ENCODE peak calls at places on chromosomes 5 and 9, in five cellular contexts. K is foreskin keratinocyte, G is Calu3, D is heart left ventricle, T is K562. U is an unnamed sample.

GRCh38 chr5:63053019-63053638 is 474.5 kb downstream of the LRRC70 start:
- DNase-seq in K (no peak), G (peak), D (peak), T (no peak), U (no peak)

GRCh38 chr9:125850763-125851162 is 103.6 kb downstream of the PBX3 start:
- DNase-seq in K (no peak), G (peak), D (no peak), T (no peak), U (no peak)

GRCh38 chr9:14346826-14347407 is 33.0 kb upstream of the NFIB start:
- DNase-seq in K (no peak), G (no peak), D (peak), T (no peak), U (no peak)

GRCh38 chr5:74617203-74617602 is 23.3 kb downstream of the ENC1 start:
- DNase-seq in K (no peak), G (no peak), D (no peak), T (no peak), U (no peak)

GRCh38 chr9:91681461-91682305 is 258.1 kb upstream of the NFIL3 start:
- DNase-seq in K (no peak), G (peak), D (peak), T (peak), U (peak)

GRCh38 chr5:74490814-74491213 is 149.7 kb downstream of the ENC1 start:
- DNase-seq in K (peak), G (peak), D (no peak), T (no peak), U (no peak)

GRCh38 chr5:3695818-3696217 is 100.2 kb downstream of the IRX1 start:
- DNase-seq in K (peak), G (no peak), D (no peak), T (no peak), U (no peak)

GRCh38 chr5:675876-676698 is 17.1 kb downstream of the TPPP start:
- DNase-seq in K (no peak), G (no peak), D (peak), T (no peak), U (no peak)

GRCh38 chr9:70639853-70640814 is 225.7 kb upstream of the KLF9 start:
- DNase-seq in K (peak), G (peak), D (no peak), T (peak), U (no peak)

GRCh38 chr9:36969216-36969771 is 64.8 kb downstream of the PAX5 start:
- DNase-seq in K (no peak), G (no peak), D (no peak), T (no peak), U (no peak)
- TF ChIP-seq CTCF in K (no peak), G (no peak), D (no peak), T (no peak), U (no peak)

DNA sequence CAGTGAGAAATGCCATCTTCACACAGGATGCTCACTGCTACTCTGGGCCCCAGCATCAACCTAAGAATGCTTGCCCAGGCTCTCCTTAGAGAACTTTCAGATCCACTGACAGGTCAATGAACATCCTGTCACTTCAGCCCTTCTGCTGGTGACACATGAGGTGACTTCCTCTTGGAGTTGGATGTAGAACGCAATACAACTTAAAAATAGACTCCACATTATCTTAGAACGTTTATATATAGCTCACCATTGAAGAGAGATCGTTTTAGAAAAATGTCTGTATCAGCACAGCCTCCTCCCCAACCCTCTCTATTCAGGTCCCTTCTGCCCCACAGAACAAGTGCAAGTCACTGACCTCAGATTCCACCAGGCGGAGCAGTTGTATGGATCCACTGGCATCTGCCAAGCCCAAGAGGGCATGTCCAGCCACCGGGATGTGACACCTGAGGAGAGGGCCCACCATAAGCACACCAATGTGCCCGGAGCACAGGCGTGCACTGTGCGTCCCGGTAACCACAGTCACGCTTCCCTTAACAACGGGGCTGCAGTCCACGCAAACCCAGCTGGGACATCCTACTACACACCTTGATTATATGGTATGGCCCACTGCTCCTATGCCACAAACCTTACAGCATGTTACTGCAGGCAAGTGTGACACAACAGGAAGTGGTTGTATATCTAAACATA is 2.9 kb downstream of the DPH7 start:
- DNase-seq in K (peak), G (no peak), D (peak), T (no peak), U (no peak)
- TF ChIP-seq CTCF in K (peak), G (no peak), D (no peak), T (no peak), U (no peak)

GRCh38 chr5:137888489-137888874 is 775 bp upstream of the PKD2L2 start:
- DNase-seq in K (no peak), G (no peak), D (no peak), T (no peak), U (no peak)
- TF ChIP-seq CTCF in K (no peak), G (no peak), D (no peak), T (no peak), U (no peak)

DNA sequence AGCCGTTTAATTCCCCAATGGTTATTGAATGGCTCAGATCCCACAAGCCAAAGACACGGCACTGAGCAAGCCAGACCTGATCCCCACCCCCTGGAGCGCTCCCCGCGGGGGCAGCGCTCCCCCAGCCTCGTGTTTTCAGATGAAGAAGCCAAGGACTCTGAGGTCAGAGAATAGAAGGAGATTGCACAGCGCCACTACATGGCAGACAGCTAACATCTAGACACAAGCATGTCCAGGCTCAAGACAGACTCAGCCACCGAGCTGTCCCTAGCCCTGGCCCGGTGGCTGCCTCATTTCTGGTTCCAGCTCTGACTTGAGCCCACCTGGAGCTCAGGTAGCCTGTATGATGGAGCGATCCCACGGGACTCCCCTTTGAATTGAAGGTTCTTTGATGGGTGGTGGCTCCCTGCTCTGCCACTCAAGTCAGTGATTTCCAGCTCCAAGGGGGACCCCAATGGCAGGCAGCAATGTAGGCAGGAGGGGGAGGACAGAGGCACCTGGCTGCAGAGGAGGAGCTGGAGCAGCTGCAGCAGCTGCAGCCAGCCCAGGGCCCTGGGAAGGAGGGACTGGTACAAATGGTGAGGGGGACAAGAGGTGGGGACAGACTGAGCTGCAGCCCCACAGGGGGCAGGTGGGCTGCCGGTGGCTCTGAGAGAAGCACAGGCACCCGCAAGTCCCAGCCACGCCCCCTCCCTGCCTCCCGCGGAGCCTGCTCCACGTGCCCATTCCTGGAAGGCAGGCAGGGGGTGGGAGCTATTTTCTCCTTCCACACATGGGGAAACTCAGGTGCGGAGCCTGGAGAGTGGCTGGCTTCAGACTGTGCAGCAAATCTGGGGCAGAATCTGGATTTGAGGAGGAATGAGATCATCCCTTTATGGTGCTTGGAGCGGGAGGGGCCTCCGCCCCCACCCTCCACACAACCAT is 40.2 kb downstream of the NTNG2 start:
- DNase-seq in K (no peak), G (no peak), D (no peak), T (no peak), U (no peak)
- TF ChIP-seq CTCF in K (no peak), G (no peak), D (no peak), T (peak), U (peak)

GRCh38 chr5:77986261-77986660 is 210.1 kb upstream of the TBCA start:
- DNase-seq in K (no peak), G (no peak), D (no peak), T (no peak), U (no peak)
- TF ChIP-seq CTCF in K (no peak), G (no peak), D (no peak), T (no peak), U (no peak)

DNA sequence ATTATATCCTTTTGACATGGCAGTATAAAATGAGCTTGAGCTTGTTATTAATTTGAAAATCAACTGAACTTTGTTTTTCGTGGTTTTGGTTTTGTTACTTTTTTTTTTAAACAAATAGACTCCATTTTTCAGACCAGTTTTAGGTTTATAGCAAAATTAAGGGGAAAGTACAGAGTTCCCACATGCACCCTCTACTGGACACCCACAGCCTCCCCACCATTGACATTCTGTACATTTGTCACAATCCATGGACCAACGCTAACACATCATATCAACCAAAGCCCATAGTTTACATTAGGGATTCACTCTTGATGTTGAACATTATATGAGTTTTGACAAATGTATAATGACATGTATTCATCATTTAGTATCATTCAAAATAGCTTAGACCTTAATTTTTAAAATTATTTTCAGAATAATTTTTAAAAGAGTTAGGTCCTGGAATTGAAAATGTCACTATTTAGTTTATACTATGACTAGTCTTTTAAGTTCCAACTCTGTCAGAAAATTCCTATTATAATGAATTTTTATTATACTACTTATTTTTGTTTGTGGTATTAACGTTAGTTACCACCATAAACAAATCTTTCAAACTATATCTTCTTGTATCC is 35.3 kb upstream of the JMY start:
- DNase-seq in K (no peak), G (peak), D (no peak), T (peak), U (no peak)
- TF ChIP-seq CTCF in K (peak), G (peak), D (no peak), T (peak), U (peak)

GRCh38 chr5:59005934-59006701 is 423.2 kb downstream of the RAB3C start:
- DNase-seq in K (no peak), G (no peak), D (no peak), T (no peak), U (no peak)

GRCh38 chr5:59003641-59004040 is 420.8 kb downstream of the RAB3C start:
- DNase-seq in K (no peak), G (no peak), D (no peak), T (no peak), U (no peak)

GRCh38 chr5:59008816-59009473 is 426.1 kb downstream of the RAB3C start:
- DNase-seq in K (no peak), G (no peak), D (no peak), T (no peak), U (no peak)

GRCh38 chr5:59003124-59003523 is 420.2 kb downstream of the RAB3C start:
- DNase-seq in K (no peak), G (no peak), D (no peak), T (no peak), U (peak)

GRCh38 chr5:59007460-59008063 is 424.7 kb downstream of the RAB3C start:
- DNase-seq in K (peak), G (no peak), D (no peak), T (peak), U (peak)
- TF ChIP-seq CTCF in K (peak), G (peak), D (peak), T (peak), U (peak)

U was measured in D721Med.